ENCODE peak calls at places on chromosomes 16 and 17, in ten cellular contexts. J is lower leg skin; L is epithelial cell of esophagus; I is neural crest cell; W is endodermal cell; S is CD4-positive, alpha-beta T cell; R is coronary artery; B is AG04449; N is Caco-2; O is activated CD8-positive, alpha-beta T cell treated with anti-CD3 and anti-CD28 coated beads for 36 hours. G is an unnamed sample.

GRCh38 chr17:37239690-37240344 is 136.0 kb upstream of the C17orf78 start:
- DNase-seq in R (no peak), B (no peak), L (peak), O (no peak), N (no peak), I (no peak), S (no peak), W (no peak), J (no peak), G (no peak)

GRCh38 chr16:69513180-69513966 is 52.4 kb upstream of the NFAT5 start:
- DNase-seq in W (peak), R (no peak), B (peak), J (no peak), O (no peak), N (peak), L (peak), S (no peak), I (no peak), G (no peak)

GRCh38 chr16:24853169-24853824 is 7.5 kb downstream of the SLC5A11 start:
- DNase-seq in O (no peak), S (no peak), B (no peak), N (no peak), J (peak), L (peak), W (no peak), R (no peak), I (no peak), G (no peak)

GRCh38 chr17:75125984-75126383 is 5.6 kb downstream of the NT5C start:
- DNase-seq in O (no peak), S (no peak), L (no peak), I (no peak), B (no peak), W (peak), J (no peak), N (no peak), R (no peak), G (no peak)

GRCh38 chr17:66667491-66668030 is 167.4 kb upstream of the CACNG5 start:
- DNase-seq in L (no peak), J (no peak), I (no peak), O (peak), S (peak), R (no peak), B (no peak), W (no peak), N (no peak), G (no peak)

GRCh38 chr17:74201250-74201649 is 2.2 kb upstream of the RPL38 start:
- DNase-seq in I (no peak), S (no peak), J (no peak), W (no peak), L (peak), O (no peak), R (no peak), N (no peak), B (no peak), G (no peak)

GRCh38 chr16:58129097-58129936 is at the start of gene CFAP20:
- DNase-seq in R (peak), B (peak), W (peak), I (peak), O (peak), S (peak), L (peak), J (peak), N (peak), G (peak)

GRCh38 chr17:48490391-48491026 is 40.3 kb downstream of the HOXB1 start:
- DNase-seq in R (no peak), B (no peak), L (no peak), O (no peak), I (no peak), N (no peak), S (no peak), J (no peak), W (no peak), G (no peak)

GRCh38 chr16:57185446-57185944 is 344 bp downstream of the PSME3IP1 start:
- DNase-seq in L (peak), S (no peak), I (peak), B (no peak), J (peak), N (peak), O (peak), W (no peak), R (peak), G (peak)

GRCh38 chr16:53048139-53048915 is 4.4 kb downstream of the CHD9NB start:
- DNase-seq in R (no peak), J (no peak), W (no peak), O (no peak), I (no peak), N (peak), S (no peak), L (no peak), B (no peak), G (no peak)

GRCh38 chr17:63361182-63361581 is 84.9 kb downstream of the CYB561 start:
- DNase-seq in W (no peak), J (no peak), R (no peak), O (no peak), S (no peak), B (no peak), N (no peak), I (no peak), L (no peak), G (no peak)

GRCh38 chr17:164536-165235 is 16.8 kb downstream of the DOC2B start:
- DNase-seq in B (no peak), N (peak), W (peak), O (peak), R (no peak), J (no peak), S (peak), L (no peak), I (peak), G (no peak)

GRCh38 chr16:53465606-53466290 is 31.5 kb downstream of the RBL2 start:
- DNase-seq in N (no peak), L (peak), I (no peak), R (no peak), S (no peak), B (peak), O (no peak), W (no peak), J (no peak), G (no peak)

GRCh38 chr17:40817103-40817682 is 5.2 kb downstream of the KRT10 start:
- DNase-seq in I (no peak), O (no peak), W (no peak), N (no peak), R (no peak), L (no peak), J (no peak), B (no peak), S (no peak), G (no peak)

GRCh38 chr17:4718276-4718675 is 7.8 kb downstream of the ARRB2 start:
- DNase-seq in L (no peak), J (no peak), W (no peak), I (no peak), B (no peak), S (no peak), R (no peak), N (no peak), O (no peak), G (no peak)

GRCh38 chr16:80694950-80695471 is 109.4 kb downstream of the CDYL2 start:
- DNase-seq in R (no peak), S (no peak), W (no peak), J (no peak), L (no peak), I (no peak), B (no peak), N (no peak), O (no peak), G (no peak)

GRCh38 chr17:48625502-48626201 is 506 bp downstream of the HOXB9 start:
- DNase-seq in B (no peak), N (peak), W (peak), I (no peak), O (peak), S (no peak), R (no peak), J (no peak), L (peak), G (no peak)

GRCh38 chr17:66549312-66549705 is 246.9 kb downstream of the PRKCA start:
- DNase-seq in R (no peak), B (peak), L (no peak), W (peak), O (no peak), J (no peak), I (no peak), N (no peak), S (no peak), G (no peak)

GRCh38 chr17:64022631-64023063 is 2.2 kb upstream of the ICAM2 start:
- DNase-seq in W (peak), J (peak), L (no peak), B (no peak), O (no peak), R (no peak), S (no peak), N (no peak), I (no peak), G (no peak)

GRCh38 chr16:81313731-81314602 is 795 bp upstream of the GAN start:
- DNase-seq in I (no peak), B (peak), W (peak), R (no peak), L (no peak), J (no peak), O (peak), S (no peak), N (peak), G (no peak)

GRCh38 chr17:73650147-73650546 is 5.9 kb upstream of the SDK2 start:
- DNase-seq in O (peak), J (peak), S (no peak), B (no peak), R (peak), N (no peak), W (peak), I (no peak), L (peak), G (no peak)

DNA sequence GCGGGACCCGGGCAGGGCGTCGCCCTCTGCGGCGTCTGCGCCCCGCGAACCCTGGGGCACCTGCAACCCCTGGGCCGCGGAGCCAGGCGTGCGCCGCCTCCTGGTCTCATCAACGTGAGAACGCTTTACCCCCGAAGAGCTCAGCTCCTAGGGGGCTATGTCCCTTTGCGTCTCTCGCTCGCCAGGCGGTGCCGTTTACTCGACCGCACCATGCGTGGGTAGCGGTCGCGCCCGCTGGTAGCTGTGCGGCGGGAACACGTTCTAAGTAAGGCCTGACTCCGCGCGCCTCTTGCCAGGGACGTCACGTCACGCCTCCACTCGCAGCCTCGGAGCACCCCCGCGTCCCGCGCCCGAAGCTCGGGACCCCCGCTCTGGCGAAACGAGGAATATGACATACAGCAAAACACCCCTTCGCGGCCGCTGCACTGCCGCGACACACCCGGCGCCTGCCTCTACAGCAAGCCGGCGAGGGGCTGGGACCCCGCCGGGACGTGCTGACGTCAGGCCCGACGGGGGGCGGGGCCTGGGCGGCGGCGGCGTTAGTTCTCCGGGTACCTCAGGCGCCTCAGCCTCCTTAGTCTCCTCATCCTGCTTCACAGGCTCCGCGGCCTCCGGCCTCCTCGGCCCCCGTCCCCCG is at the start of gene RAB11FIP3:
- DNase-seq in N (peak), W (peak), I (peak), L (peak), J (peak), S (peak), B (no peak), O (peak), R (peak), G (peak)
- TF ChIP-seq CTCF in N (peak), W (peak), I (peak), L (peak), J (no peak), S (peak), B (peak), O (no peak), R (no peak), G (no peak)

DNA sequence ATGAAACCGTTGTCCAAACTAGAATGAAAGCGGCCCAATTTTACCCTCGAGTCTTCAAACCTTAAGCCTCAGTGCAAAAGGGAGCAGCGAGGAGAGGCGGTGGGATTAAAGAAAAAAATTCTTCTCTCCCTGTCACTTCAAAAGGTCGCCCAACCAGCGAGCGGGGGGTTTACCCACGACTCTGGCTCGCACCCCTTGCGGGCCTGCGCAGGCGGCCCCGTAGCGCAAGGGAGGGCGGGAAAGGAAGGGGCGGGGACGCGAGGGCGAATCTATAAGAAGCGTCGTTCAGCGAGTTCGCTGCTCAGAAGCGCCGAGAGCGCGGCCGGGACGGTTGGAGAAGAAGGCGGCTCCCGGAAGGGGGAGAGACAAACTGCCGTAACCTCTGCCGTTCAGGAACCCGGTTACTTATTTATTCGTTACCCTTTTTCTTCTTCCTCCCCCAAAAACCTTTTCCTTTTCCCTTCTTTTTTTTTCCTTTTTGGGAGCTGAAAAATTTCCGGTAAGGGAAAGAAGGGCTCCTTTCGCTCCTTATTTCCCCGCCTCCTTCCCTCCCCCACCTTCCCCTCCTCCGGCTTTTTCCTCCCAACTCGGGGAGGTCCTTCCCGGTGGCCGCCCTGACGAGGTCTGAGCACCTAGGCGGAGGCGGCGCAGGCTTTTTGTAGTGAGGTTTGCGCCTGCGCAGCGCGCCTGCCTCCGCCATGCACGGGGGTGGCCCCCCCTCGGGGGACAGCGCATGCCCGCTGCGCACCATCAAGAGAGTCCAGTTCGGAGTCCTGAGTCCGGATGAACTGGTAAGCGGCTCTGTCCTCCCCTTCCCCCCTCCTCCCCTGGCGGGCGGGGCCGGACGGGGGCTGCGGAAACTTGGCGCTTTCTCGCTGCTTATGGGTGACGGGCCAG is at the start of gene POLR2A:
- DNase-seq in B (peak), W (peak), L (peak), J (peak), N (peak), O (peak), S (peak), R (peak), I (peak), G (peak)
- TF ChIP-seq CTCF in B (peak), W (no peak), L (no peak), J (no peak), N (no peak), O (no peak), S (no peak), R (no peak), I (no peak), G (no peak)

DNA sequence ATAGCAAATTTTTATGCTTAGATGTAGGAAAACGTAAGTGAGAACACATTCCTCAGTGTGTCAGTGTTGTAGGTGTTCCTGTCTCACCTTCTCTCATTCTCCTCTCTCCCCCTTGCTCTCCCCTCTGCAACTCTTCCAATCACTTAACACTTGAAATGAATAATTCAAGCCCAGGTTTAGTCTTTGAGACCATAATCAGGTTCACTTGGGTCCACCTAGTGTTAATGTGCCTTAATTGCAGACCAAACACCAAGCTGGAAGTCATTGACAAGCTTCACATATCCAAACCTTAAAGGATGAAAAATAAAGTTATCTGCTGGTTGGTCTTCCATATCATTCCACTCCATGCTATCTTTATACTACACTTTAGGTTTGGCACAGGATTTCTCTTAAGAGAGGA is 37.0 kb downstream of the STXBP4 start:
- DNase-seq in R (no peak), B (no peak), L (peak), N (no peak), S (no peak), O (peak), W (peak), I (no peak), J (no peak), G (no peak)
- TF ChIP-seq CTCF in R (no peak), B (no peak), L (peak), N (peak), S (peak), O (peak), W (peak), I (peak), J (no peak), G (no peak)

GRCh38 chr17:19645608-19646250 is 2.8 kb upstream of the ALDH3A2 start:
- DNase-seq in B (no peak), S (peak), L (no peak), W (peak), R (no peak), N (no peak), J (no peak), O (peak), I (peak), G (no peak)
- TF ChIP-seq CTCF in B (no peak), S (peak), L (peak), W (peak), R (no peak), N (peak), J (no peak), O (peak), I (peak), G (no peak)

DNA sequence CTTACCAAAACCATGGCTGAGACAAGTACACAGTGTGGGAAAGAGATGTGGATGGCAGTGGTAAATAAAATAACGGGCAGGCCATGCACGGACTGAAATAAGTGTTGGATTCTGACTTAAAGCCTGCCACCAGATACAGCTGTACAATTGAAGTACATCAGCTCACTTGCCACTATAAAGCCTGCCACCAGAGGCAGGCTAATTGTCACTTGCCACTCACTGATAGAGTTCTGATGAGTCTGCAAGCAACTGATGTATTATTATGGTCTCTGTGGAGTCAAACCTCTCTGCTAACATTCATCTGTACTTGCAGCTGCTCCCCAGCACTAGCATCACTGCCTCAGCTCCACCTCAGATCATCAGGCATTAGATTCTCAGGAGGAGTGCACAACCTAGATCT is 93.0 kb downstream of the CYTH1 start:
- DNase-seq in S (no peak), W (no peak), O (no peak), N (no peak), R (no peak), J (no peak), L (no peak), I (no peak), B (no peak), G (no peak)
- TF ChIP-seq CTCF in S (no peak), W (peak), O (no peak), N (no peak), R (no peak), J (no peak), L (peak), I (peak), B (no peak), G (no peak)

GRCh38 chr16:3187798-3188674 is at the start of gene OR1F1:
- DNase-seq in O (peak), J (no peak), W (peak), L (peak), N (no peak), R (no peak), I (peak), B (peak), S (no peak), G (no peak)
- TF ChIP-seq CTCF in O (no peak), J (no peak), W (no peak), L (no peak), N (no peak), R (no peak), I (no peak), B (no peak), S (no peak), G (no peak)

GRCh38 chr16:46918905-46919792 is 35.0 kb downstream of the GPT2 start:
- DNase-seq in R (no peak), I (peak), J (no peak), O (no peak), S (no peak), W (no peak), N (peak), L (no peak), B (no peak), G (no peak)
- TF ChIP-seq CTCF in R (no peak), I (peak), J (no peak), O (no peak), S (no peak), W (no peak), N (peak), L (no peak), B (no peak), G (no peak)

GRCh38 chr16:4409081-4409932 is 7.1 kb downstream of the CORO7 start:
- DNase-seq in O (peak), L (peak), J (no peak), B (no peak), S (no peak), R (no peak), W (no peak), N (no peak), I (no peak), G (no peak)
- TF ChIP-seq CTCF in O (no peak), L (peak), J (no peak), B (no peak), S (no peak), R (no peak), W (peak), N (no peak), I (no peak), G (no peak)

GRCh38 chr17:82231312-82231561 is 2.4 kb downstream of the SLC16A3 start:
- DNase-seq in L (no peak), W (no peak), J (no peak), S (no peak), R (peak), B (no peak), I (no peak), O (no peak), N (no peak), G (no peak)

GRCh38 chr17:82232322-82232785 is 3.5 kb downstream of the SLC16A3 start:
- DNase-seq in B (no peak), S (no peak), W (no peak), L (no peak), I (no peak), R (peak), N (no peak), O (no peak), J (no peak), G (no peak)

GRCh38 chr17:82229686-82230626 is 1.1 kb downstream of the SLC16A3 start:
- DNase-seq in S (no peak), N (no peak), L (no peak), I (no peak), O (no peak), J (peak), W (peak), R (peak), B (no peak), G (no peak)

GRCh38 chr17:82231562-82232321 is 2.9 kb downstream of the SLC16A3 start:
- DNase-seq in J (no peak), S (no peak), W (peak), B (no peak), R (peak), L (no peak), O (peak), I (peak), N (peak), G (no peak)

DNA sequence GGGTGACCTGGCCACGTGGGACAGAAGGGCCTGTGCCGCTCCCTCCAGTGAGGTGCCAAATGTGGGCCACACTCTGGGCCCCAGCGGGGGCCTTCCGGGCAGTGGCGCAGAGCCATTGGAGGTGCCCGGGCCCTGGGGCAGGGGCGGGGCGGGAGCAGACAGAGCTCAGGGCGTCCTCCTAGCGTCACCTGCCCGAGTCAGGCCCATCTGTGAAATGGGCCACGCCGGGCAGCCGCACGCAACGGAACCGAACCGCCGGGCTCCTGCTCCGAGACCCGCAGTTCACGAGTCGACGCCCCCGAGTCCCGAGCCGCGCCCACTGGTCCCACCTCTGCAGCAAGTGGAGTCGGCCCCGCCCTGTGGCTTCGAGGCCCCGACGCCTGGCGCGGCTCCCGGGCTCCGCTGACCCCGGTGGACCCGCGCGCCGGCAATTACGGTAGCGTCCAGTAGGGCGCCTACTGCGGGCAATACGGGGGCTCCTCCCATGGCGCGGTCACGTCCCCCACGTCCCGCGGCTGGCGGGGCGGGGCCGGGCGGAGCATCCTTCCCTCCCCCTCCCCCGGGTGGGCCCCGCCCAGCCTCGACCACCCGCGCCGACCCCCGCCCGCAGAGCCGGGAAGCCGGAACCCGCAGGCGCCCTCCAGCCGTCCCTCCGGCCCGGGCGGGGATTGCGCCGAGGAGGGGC is 1.9 kb downstream of the SLC16A3 start:
- DNase-seq in L (peak), J (peak), W (peak), S (no peak), N (no peak), O (peak), B (no peak), R (peak), I (peak), G (no peak)
- TF ChIP-seq CTCF in L (no peak), J (no peak), W (peak), S (no peak), N (no peak), O (peak), B (peak), R (peak), I (peak), G (no peak)

GRCh38 chr16:28524544-28525179 is 14.1 kb downstream of the NUPR1 start:
- DNase-seq in I (no peak), B (no peak), J (no peak), S (no peak), R (no peak), N (no peak), W (no peak), O (peak), L (no peak), G (no peak)
- TF ChIP-seq CTCF in I (no peak), B (no peak), J (no peak), S (no peak), R (no peak), N (no peak), W (no peak), O (no peak), L (no peak), G (no peak)

G was measured in omental fat pad.